ENCODE peak calls at places on chromosomes 4 and X, in ten cellular contexts. One of them, this sample, is unnamed.
A peak's percentile ranks its signal among the peaks of the same experiment; 100 is the strongest.

GRCh38 chrX:68443155-68443868 is 10.0 kb upstream of the OPHN1 start:
- DNase-seq in breast epithelium: peak; percentile 45
- DNase-seq in GM20000: no peak
- DNase-seq in AML-193: no peak
- DNase-seq in Caco-2: no peak
- DNase-seq in COR-L47: no peak
- DNase-seq in ureter: no peak
- DNase-seq in mesenchymal stem cell: peak; percentile 13
- DNase-seq in BJ: no peak
- DNase-seq in activated T-cell treated with anti-CD3 and anti-CD28 coated beads, Interleukin-2, amount 50 U/mL, for 24 hours: no peak
- DNase-seq in this sample: no peak

GRCh38 chr4:1572521-1572920 is 111.6 kb downstream of the FAM53A start:
- DNase-seq in GM20000: no peak
- DNase-seq in Caco-2: no peak
- DNase-seq in AML-193: no peak
- DNase-seq in BJ: no peak
- DNase-seq in mesenchymal stem cell: no peak
- DNase-seq in ureter: no peak
- DNase-seq in activated T-cell treated with anti-CD3 and anti-CD28 coated beads, Interleukin-2, amount 50 U/mL, for 24 hours: no peak
- DNase-seq in COR-L47: no peak
- DNase-seq in breast epithelium: no peak
- DNase-seq in this sample: peak; percentile 38

GRCh38 chr4:16268290-16268689 is 42.0 kb upstream of the TAPT1 start:
- DNase-seq in breast epithelium: no peak
- DNase-seq in COR-L47: no peak
- DNase-seq in GM20000: no peak
- DNase-seq in BJ: no peak
- DNase-seq in ureter: no peak
- DNase-seq in AML-193: no peak
- DNase-seq in Caco-2: no peak
- DNase-seq in activated T-cell treated with anti-CD3 and anti-CD28 coated beads, Interleukin-2, amount 50 U/mL, for 24 hours: no peak
- DNase-seq in mesenchymal stem cell: no peak
- DNase-seq in this sample: no peak

GRCh38 chr4:6582889-6583504 is 8.0 kb downstream of the MAN2B2 start:
- DNase-seq in COR-L47: peak; percentile 9
- DNase-seq in AML-193: peak; percentile 3
- DNase-seq in ureter: no peak
- DNase-seq in BJ: no peak
- DNase-seq in activated T-cell treated with anti-CD3 and anti-CD28 coated beads, Interleukin-2, amount 50 U/mL, for 24 hours: no peak
- DNase-seq in GM20000: no peak
- DNase-seq in Caco-2: peak; percentile 67
- DNase-seq in mesenchymal stem cell: peak; percentile 20
- DNase-seq in breast epithelium: no peak
- DNase-seq in this sample: no peak

GRCh38 chr4:168765726-168766125 is 244.3 kb downstream of the CBR4 start:
- DNase-seq in mesenchymal stem cell: no peak
- DNase-seq in COR-L47: no peak
- DNase-seq in activated T-cell treated with anti-CD3 and anti-CD28 coated beads, Interleukin-2, amount 50 U/mL, for 24 hours: no peak
- DNase-seq in AML-193: no peak
- DNase-seq in Caco-2: no peak
- DNase-seq in GM20000: no peak
- DNase-seq in BJ: no peak
- DNase-seq in ureter: no peak
- DNase-seq in breast epithelium: no peak
- DNase-seq in this sample: no peak

GRCh38 chr4:125085-125820 is 952 bp downstream of the ZNF718 start:
- DNase-seq in ureter: peak; percentile 72
- DNase-seq in AML-193: peak; percentile 21
- DNase-seq in breast epithelium: peak; percentile 18
- DNase-seq in COR-L47: peak; percentile 63
- DNase-seq in mesenchymal stem cell: peak; percentile 67
- DNase-seq in activated T-cell treated with anti-CD3 and anti-CD28 coated beads, Interleukin-2, amount 50 U/mL, for 24 hours: no peak
- DNase-seq in Caco-2: peak; percentile 48
- DNase-seq in BJ: no peak
- DNase-seq in GM20000: peak; percentile 50
- DNase-seq in this sample: peak; percentile 73

GRCh38 chrX:3803713-3804112 is 90.3 kb upstream of the PRKX start:
- DNase-seq in activated T-cell treated with anti-CD3 and anti-CD28 coated beads, Interleukin-2, amount 50 U/mL, for 24 hours: no peak
- DNase-seq in ureter: no peak
- DNase-seq in GM20000: no peak
- DNase-seq in AML-193: no peak
- DNase-seq in COR-L47: no peak
- DNase-seq in Caco-2: no peak
- DNase-seq in breast epithelium: no peak
- DNase-seq in BJ: no peak
- DNase-seq in mesenchymal stem cell: no peak
- DNase-seq in this sample: no peak

GRCh38 chr4:139656614-139657486 is 8.8 kb upstream of the MGST2 start:
- DNase-seq in AML-193: peak; percentile 86
- DNase-seq in BJ: no peak
- DNase-seq in mesenchymal stem cell: peak; percentile 81
- DNase-seq in breast epithelium: peak; percentile 37
- DNase-seq in GM20000: peak; percentile 47
- DNase-seq in ureter: peak; percentile 68
- DNase-seq in COR-L47: peak; percentile 76
- DNase-seq in activated T-cell treated with anti-CD3 and anti-CD28 coated beads, Interleukin-2, amount 50 U/mL, for 24 hours: no peak
- DNase-seq in Caco-2: peak; percentile 83
- DNase-seq in this sample: no peak

GRCh38 chr4:8840816-8841455 is 30.7 kb downstream of the HMX1 start:
- DNase-seq in breast epithelium: no peak
- DNase-seq in Caco-2: no peak
- DNase-seq in BJ: no peak
- DNase-seq in mesenchymal stem cell: no peak
- DNase-seq in COR-L47: no peak
- DNase-seq in activated T-cell treated with anti-CD3 and anti-CD28 coated beads, Interleukin-2, amount 50 U/mL, for 24 hours: no peak
- DNase-seq in AML-193: no peak
- DNase-seq in GM20000: no peak
- DNase-seq in ureter: peak; percentile 29
- DNase-seq in this sample: no peak

GRCh38 chrX:119145241-119145653 is 17.6 kb upstream of the KIAA1210 start:
- DNase-seq in BJ: no peak
- DNase-seq in ureter: no peak
- DNase-seq in activated T-cell treated with anti-CD3 and anti-CD28 coated beads, Interleukin-2, amount 50 U/mL, for 24 hours: no peak
- DNase-seq in GM20000: no peak
- DNase-seq in Caco-2: peak; percentile 36
- DNase-seq in breast epithelium: no peak
- DNase-seq in AML-193: no peak
- DNase-seq in COR-L47: no peak
- DNase-seq in mesenchymal stem cell: no peak
- DNase-seq in this sample: no peak

GRCh38 chr4:61446957-61447356 is 246.8 kb downstream of the ADGRL3 start:
- DNase-seq in GM20000: no peak
- DNase-seq in activated T-cell treated with anti-CD3 and anti-CD28 coated beads, Interleukin-2, amount 50 U/mL, for 24 hours: no peak
- DNase-seq in mesenchymal stem cell: no peak
- DNase-seq in ureter: no peak
- DNase-seq in breast epithelium: no peak
- DNase-seq in BJ: no peak
- DNase-seq in COR-L47: peak; percentile 51
- DNase-seq in Caco-2: no peak
- DNase-seq in AML-193: no peak
- DNase-seq in this sample: no peak

GRCh38 chrX:11557120-11557519 is 108.6 kb downstream of the ARHGAP6 start:
- DNase-seq in mesenchymal stem cell: peak; percentile 17
- DNase-seq in activated T-cell treated with anti-CD3 and anti-CD28 coated beads, Interleukin-2, amount 50 U/mL, for 24 hours: no peak
- DNase-seq in Caco-2: no peak
- DNase-seq in BJ: peak; percentile 12
- DNase-seq in AML-193: no peak
- DNase-seq in ureter: no peak
- DNase-seq in GM20000: no peak
- DNase-seq in breast epithelium: no peak
- DNase-seq in COR-L47: no peak
- DNase-seq in this sample: no peak

GRCh38 chr4:48681856-48682255 is 98.2 kb downstream of the FRYL start:
- DNase-seq in COR-L47: no peak
- DNase-seq in ureter: no peak
- DNase-seq in activated T-cell treated with anti-CD3 and anti-CD28 coated beads, Interleukin-2, amount 50 U/mL, for 24 hours: no peak
- DNase-seq in GM20000: peak; percentile 46
- DNase-seq in Caco-2: peak; percentile 12
- DNase-seq in AML-193: peak; percentile 5
- DNase-seq in BJ: no peak
- DNase-seq in breast epithelium: no peak
- DNase-seq in mesenchymal stem cell: peak; percentile 44
- DNase-seq in this sample: no peak

GRCh38 chr4:37951465-37952352 is 8.5 kb upstream of the PTTG2 start:
- DNase-seq in COR-L47: no peak
- DNase-seq in GM20000: no peak
- DNase-seq in activated T-cell treated with anti-CD3 and anti-CD28 coated beads, Interleukin-2, amount 50 U/mL, for 24 hours: no peak
- DNase-seq in BJ: no peak
- DNase-seq in AML-193: peak; percentile 59
- DNase-seq in ureter: no peak
- DNase-seq in breast epithelium: no peak
- DNase-seq in mesenchymal stem cell: no peak
- DNase-seq in Caco-2: no peak
- DNase-seq in this sample: no peak

GRCh38 chr4:42646999-42647541 is 9.8 kb downstream of the ATP8A1 start:
- DNase-seq in COR-L47: no peak
- DNase-seq in GM20000: no peak
- DNase-seq in Caco-2: no peak
- DNase-seq in BJ: no peak
- DNase-seq in ureter: no peak
- DNase-seq in mesenchymal stem cell: no peak
- DNase-seq in activated T-cell treated with anti-CD3 and anti-CD28 coated beads, Interleukin-2, amount 50 U/mL, for 24 hours: no peak
- DNase-seq in breast epithelium: no peak
- DNase-seq in AML-193: no peak
- DNase-seq in this sample: no peak

GRCh38 chr4:138039010-138039409 is 203.1 kb downstream of the SLC7A11 start:
- DNase-seq in COR-L47: no peak
- DNase-seq in BJ: no peak
- DNase-seq in activated T-cell treated with anti-CD3 and anti-CD28 coated beads, Interleukin-2, amount 50 U/mL, for 24 hours: no peak
- DNase-seq in AML-193: no peak
- DNase-seq in mesenchymal stem cell: peak; percentile 90
- DNase-seq in Caco-2: no peak
- DNase-seq in GM20000: no peak
- DNase-seq in ureter: no peak
- DNase-seq in breast epithelium: no peak
- DNase-seq in this sample: no peak

GRCh38 chrX:34332336-34332735 is 200.2 kb upstream of the FAM47A start:
- DNase-seq in COR-L47: no peak
- DNase-seq in Caco-2: peak; percentile 0
- DNase-seq in ureter: no peak
- DNase-seq in BJ: no peak
- DNase-seq in activated T-cell treated with anti-CD3 and anti-CD28 coated beads, Interleukin-2, amount 50 U/mL, for 24 hours: no peak
- DNase-seq in AML-193: no peak
- DNase-seq in GM20000: no peak
- DNase-seq in mesenchymal stem cell: no peak
- DNase-seq in breast epithelium: no peak
- DNase-seq in this sample: no peak

This sample was measured in upper lobe of left lung.